ENCODE peak calls at places on chromosomes 5 and 9, in five cellular contexts. One of them, this sample, is unnamed.

GRCh38 chr5:14292766-14293165 is 149.6 kb downstream of the TRIO start:
- DNase-seq in fibroblast of pulmonary artery: no peak
- DNase-seq in left ventricle myocardium inferior: no peak
- DNase-seq in CD8-positive, alpha-beta memory T cell: no peak
- DNase-seq in esophagus squamous epithelium: no peak
- DNase-seq in this sample: no peak

GRCh38 chr5:43110606-43111170 is 10.0 kb upstream of the ZNF131 start:
- DNase-seq in fibroblast of pulmonary artery: no peak
- DNase-seq in left ventricle myocardium inferior: no peak
- DNase-seq in CD8-positive, alpha-beta memory T cell: no peak
- DNase-seq in esophagus squamous epithelium: no peak
- DNase-seq in this sample: no peak

GRCh38 chr5:174668349-174668748 is 56.0 kb upstream of the MSX2 start:
- DNase-seq in fibroblast of pulmonary artery: no peak
- DNase-seq in left ventricle myocardium inferior: no peak
- DNase-seq in CD8-positive, alpha-beta memory T cell: no peak
- DNase-seq in esophagus squamous epithelium: no peak
- DNase-seq in this sample: no peak

GRCh38 chr9:16828335-16829281 is 41.9 kb downstream of the BNC2 start:
- DNase-seq in fibroblast of pulmonary artery: peak
- DNase-seq in left ventricle myocardium inferior: peak
- DNase-seq in CD8-positive, alpha-beta memory T cell: no peak
- DNase-seq in esophagus squamous epithelium: no peak
- DNase-seq in this sample: peak

GRCh38 chr9:9970514-9970913 is 642.3 kb downstream of the PTPRD start:
- DNase-seq in fibroblast of pulmonary artery: no peak
- DNase-seq in left ventricle myocardium inferior: no peak
- DNase-seq in CD8-positive, alpha-beta memory T cell: no peak
- DNase-seq in esophagus squamous epithelium: no peak
- DNase-seq in this sample: no peak

GRCh38 chr5:148125641-148126040 is 42.7 kb upstream of the SPINK14 start:
- DNase-seq in fibroblast of pulmonary artery: peak
- DNase-seq in left ventricle myocardium inferior: no peak
- DNase-seq in CD8-positive, alpha-beta memory T cell: no peak
- DNase-seq in esophagus squamous epithelium: no peak
- DNase-seq in this sample: no peak

GRCh38 chr9:99824378-99825157 is 2.9 kb downstream of the NR4A3 start:
- DNase-seq in fibroblast of pulmonary artery: peak
- DNase-seq in left ventricle myocardium inferior: no peak
- DNase-seq in CD8-positive, alpha-beta memory T cell: peak
- DNase-seq in esophagus squamous epithelium: no peak
- DNase-seq in this sample: peak

GRCh38 chr9:20504930-20505329 is 117.4 kb downstream of the MLLT3 start:
- DNase-seq in fibroblast of pulmonary artery: no peak
- DNase-seq in left ventricle myocardium inferior: no peak
- DNase-seq in CD8-positive, alpha-beta memory T cell: no peak
- DNase-seq in esophagus squamous epithelium: no peak
- DNase-seq in this sample: no peak

GRCh38 chr5:37554938-37555337 is 175.8 kb downstream of the WDR70 start:
- DNase-seq in fibroblast of pulmonary artery: no peak
- DNase-seq in left ventricle myocardium inferior: no peak
- DNase-seq in CD8-positive, alpha-beta memory T cell: no peak
- DNase-seq in esophagus squamous epithelium: no peak
- DNase-seq in this sample: no peak

GRCh38 chr9:133768859-133769510 is 30.8 kb upstream of the SARDH start:
- DNase-seq in fibroblast of pulmonary artery: no peak
- DNase-seq in left ventricle myocardium inferior: no peak
- DNase-seq in CD8-positive, alpha-beta memory T cell: no peak
- DNase-seq in esophagus squamous epithelium: no peak
- DNase-seq in this sample: no peak

GRCh38 chr5:177132504-177133118 is 962 bp upstream of the NSD1 start:
- DNase-seq in fibroblast of pulmonary artery: no peak
- DNase-seq in left ventricle myocardium inferior: no peak
- DNase-seq in CD8-positive, alpha-beta memory T cell: peak
- DNase-seq in esophagus squamous epithelium: no peak
- DNase-seq in this sample: no peak

GRCh38 chr5:151706906-151707305 is 20.2 kb upstream of the SPARC start:
- DNase-seq in fibroblast of pulmonary artery: no peak
- DNase-seq in left ventricle myocardium inferior: no peak
- DNase-seq in CD8-positive, alpha-beta memory T cell: no peak
- DNase-seq in esophagus squamous epithelium: no peak
- DNase-seq in this sample: no peak

GRCh38 chr5:132557425-132557805 is 638 bp downstream of the RAD50 start:
- DNase-seq in fibroblast of pulmonary artery: peak
- DNase-seq in left ventricle myocardium inferior: peak
- DNase-seq in CD8-positive, alpha-beta memory T cell: peak
- DNase-seq in esophagus squamous epithelium: no peak
- DNase-seq in this sample: peak

GRCh38 chr5:38994329-38994927 is 79.8 kb downstream of the RICTOR start:
- DNase-seq in fibroblast of pulmonary artery: peak
- DNase-seq in left ventricle myocardium inferior: no peak
- DNase-seq in CD8-positive, alpha-beta memory T cell: no peak
- DNase-seq in esophagus squamous epithelium: no peak
- DNase-seq in this sample: peak

GRCh38 chr5:110251366-110251765 is 475.1 kb downstream of the TMEM232 start:
- DNase-seq in fibroblast of pulmonary artery: no peak
- DNase-seq in left ventricle myocardium inferior: no peak
- DNase-seq in CD8-positive, alpha-beta memory T cell: no peak
- DNase-seq in esophagus squamous epithelium: no peak
- DNase-seq in this sample: no peak

GRCh38 chr5:150153483-150153882 is 2.2 kb downstream of the PDGFRB start:
- DNase-seq in fibroblast of pulmonary artery: no peak
- DNase-seq in left ventricle myocardium inferior: no peak
- DNase-seq in CD8-positive, alpha-beta memory T cell: no peak
- DNase-seq in esophagus squamous epithelium: no peak
- DNase-seq in this sample: no peak

GRCh38 chr5:150152636-150153462 is 2.8 kb downstream of the PDGFRB start:
- DNase-seq in fibroblast of pulmonary artery: no peak
- DNase-seq in left ventricle myocardium inferior: no peak
- DNase-seq in CD8-positive, alpha-beta memory T cell: no peak
- DNase-seq in esophagus squamous epithelium: no peak
- DNase-seq in this sample: no peak

GRCh38 chr5:150155258-150156032 is at the start of gene PDGFRB:
- DNase-seq in fibroblast of pulmonary artery: peak
- DNase-seq in left ventricle myocardium inferior: peak
- DNase-seq in CD8-positive, alpha-beta memory T cell: peak
- DNase-seq in esophagus squamous epithelium: no peak
- DNase-seq in this sample: peak

GRCh38 chr5:150154618-150155134 is 969 bp downstream of the PDGFRB start:
- DNase-seq in fibroblast of pulmonary artery: no peak
- DNase-seq in left ventricle myocardium inferior: no peak
- DNase-seq in CD8-positive, alpha-beta memory T cell: no peak
- DNase-seq in esophagus squamous epithelium: no peak
- DNase-seq in this sample: no peak

GRCh38 chr5:150153957-150154617 is 1.6 kb downstream of the PDGFRB start:
- DNase-seq in fibroblast of pulmonary artery: peak
- DNase-seq in left ventricle myocardium inferior: no peak
- DNase-seq in CD8-positive, alpha-beta memory T cell: no peak
- DNase-seq in esophagus squamous epithelium: no peak
- DNase-seq in this sample: no peak
- H3K4me3 ChIP-seq in fibroblast of pulmonary artery: peak
- H3K4me3 ChIP-seq in left ventricle myocardium inferior: peak
- H3K4me3 ChIP-seq in CD8-positive, alpha-beta memory T cell: no peak
- H3K4me3 ChIP-seq in esophagus squamous epithelium: peak
- H3K4me3 ChIP-seq in this sample: peak

GRCh38 chr5:180806351-180807011 is 3.9 kb upstream of the MGAT1 start:
- DNase-seq in fibroblast of pulmonary artery: no peak
- DNase-seq in left ventricle myocardium inferior: no peak
- DNase-seq in CD8-positive, alpha-beta memory T cell: no peak
- DNase-seq in esophagus squamous epithelium: no peak
- DNase-seq in this sample: no peak
- H3K4me3 ChIP-seq in fibroblast of pulmonary artery: no peak
- H3K4me3 ChIP-seq in left ventricle myocardium inferior: peak
- H3K4me3 ChIP-seq in CD8-positive, alpha-beta memory T cell: peak
- H3K4me3 ChIP-seq in esophagus squamous epithelium: peak
- H3K4me3 ChIP-seq in this sample: no peak

DNA sequence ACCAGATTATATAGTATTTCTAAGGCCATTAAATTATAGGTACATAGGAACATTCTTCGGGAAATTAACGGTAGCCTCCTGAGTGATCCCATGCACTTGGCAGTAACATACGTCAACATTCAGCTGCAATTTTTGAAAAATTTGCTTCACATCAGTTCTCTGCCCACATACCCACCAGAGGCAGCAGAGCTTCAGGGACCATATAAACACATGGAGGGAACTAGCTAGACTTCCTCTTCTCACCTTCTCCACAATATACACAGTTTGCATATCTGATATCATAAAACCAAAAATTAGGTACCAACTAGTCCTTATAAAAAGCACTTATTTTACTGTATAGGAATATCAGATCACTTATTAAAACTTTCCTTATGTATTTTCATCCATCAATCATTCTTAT is 4.8 kb downstream of the PSIP1 start:
- DNase-seq in fibroblast of pulmonary artery: no peak
- DNase-seq in left ventricle myocardium inferior: no peak
- DNase-seq in CD8-positive, alpha-beta memory T cell: no peak
- DNase-seq in esophagus squamous epithelium: no peak
- DNase-seq in this sample: no peak
- H3K4me3 ChIP-seq in fibroblast of pulmonary artery: no peak
- H3K4me3 ChIP-seq in left ventricle myocardium inferior: no peak
- H3K4me3 ChIP-seq in CD8-positive, alpha-beta memory T cell: no peak
- H3K4me3 ChIP-seq in esophagus squamous epithelium: no peak
- H3K4me3 ChIP-seq in this sample: no peak

GRCh38 chr9:135887585-135888050 is 19.7 kb downstream of the CAMSAP1 start:
- DNase-seq in fibroblast of pulmonary artery: no peak
- DNase-seq in left ventricle myocardium inferior: no peak
- DNase-seq in CD8-positive, alpha-beta memory T cell: peak
- DNase-seq in esophagus squamous epithelium: no peak
- DNase-seq in this sample: no peak
- H3K4me3 ChIP-seq in fibroblast of pulmonary artery: no peak
- H3K4me3 ChIP-seq in left ventricle myocardium inferior: peak
- H3K4me3 ChIP-seq in CD8-positive, alpha-beta memory T cell: peak
- H3K4me3 ChIP-seq in esophagus squamous epithelium: peak
- H3K4me3 ChIP-seq in this sample: peak

GRCh38 chr9:14547245-14548060 is 145.8 kb downstream of the ZDHHC21 start:
- DNase-seq in fibroblast of pulmonary artery: no peak
- DNase-seq in left ventricle myocardium inferior: no peak
- DNase-seq in CD8-positive, alpha-beta memory T cell: no peak
- DNase-seq in esophagus squamous epithelium: no peak
- DNase-seq in this sample: no peak
- H3K4me3 ChIP-seq in fibroblast of pulmonary artery: no peak
- H3K4me3 ChIP-seq in left ventricle myocardium inferior: no peak
- H3K4me3 ChIP-seq in CD8-positive, alpha-beta memory T cell: no peak
- H3K4me3 ChIP-seq in esophagus squamous epithelium: no peak
- H3K4me3 ChIP-seq in this sample: no peak

DNA sequence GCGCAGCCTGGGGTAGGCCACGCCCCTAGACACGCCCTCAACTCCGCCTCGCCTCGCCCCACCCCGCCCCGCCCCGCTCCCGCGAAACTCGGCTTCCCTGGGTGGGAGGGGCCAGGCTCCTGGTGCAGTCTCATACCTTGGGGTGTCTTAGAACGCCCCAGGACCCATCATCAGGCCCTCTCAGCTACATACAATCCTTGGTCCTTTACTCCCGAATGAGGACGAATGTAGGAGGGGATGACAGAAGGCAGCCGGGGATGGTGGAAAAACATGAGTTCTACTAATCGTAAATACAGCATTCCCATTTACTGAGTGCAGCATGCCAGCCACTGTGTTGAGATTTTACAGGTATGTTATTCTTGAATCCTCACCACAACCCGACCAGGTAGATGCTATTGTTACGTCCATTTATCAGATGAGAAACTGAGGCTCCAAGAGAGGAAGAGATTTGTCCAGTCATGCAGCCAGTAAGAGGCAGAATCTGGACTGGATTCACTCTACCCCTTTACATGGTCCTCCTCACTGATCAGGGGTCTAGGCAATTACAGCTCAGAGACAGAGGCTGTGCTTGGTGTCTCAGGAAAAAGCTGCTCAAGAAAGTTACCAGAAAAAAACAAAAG is 6.8 kb downstream of the SH2D3C start:
- DNase-seq in fibroblast of pulmonary artery: no peak
- DNase-seq in left ventricle myocardium inferior: no peak
- DNase-seq in CD8-positive, alpha-beta memory T cell: no peak
- DNase-seq in esophagus squamous epithelium: no peak
- DNase-seq in this sample: no peak
- H3K4me3 ChIP-seq in fibroblast of pulmonary artery: peak
- H3K4me3 ChIP-seq in left ventricle myocardium inferior: peak
- H3K4me3 ChIP-seq in CD8-positive, alpha-beta memory T cell: peak
- H3K4me3 ChIP-seq in esophagus squamous epithelium: peak
- H3K4me3 ChIP-seq in this sample: peak

GRCh38 chr9:36470891-36471290 is 70.8 kb upstream of the RNF38 start:
- DNase-seq in fibroblast of pulmonary artery: peak
- DNase-seq in left ventricle myocardium inferior: peak
- DNase-seq in CD8-positive, alpha-beta memory T cell: peak
- DNase-seq in esophagus squamous epithelium: no peak
- DNase-seq in this sample: peak
- H3K4me3 ChIP-seq in fibroblast of pulmonary artery: peak
- H3K4me3 ChIP-seq in left ventricle myocardium inferior: peak
- H3K4me3 ChIP-seq in CD8-positive, alpha-beta memory T cell: peak
- H3K4me3 ChIP-seq in esophagus squamous epithelium: peak
- H3K4me3 ChIP-seq in this sample: peak

This sample was measured in heart left ventricle.